ENCODE peak calls at places on chromosomes 3 and 15, in six cellular contexts. L is endothelial cell; M is stimulated activated CD8-positive, alpha-beta memory T cell treated with anti-CD3 and anti-CD28 coated beads, Interleukin-15, amount 100 ng/mL, for 1 hour; Q is activated effector memory CD4-positive, alpha-beta T cell treated with anti-CD3 and anti-CD28 coated beads, Interleukin-2, amount 50 U/mL, for 16 hours; N is NCI-H2107; K is CD8-positive, alpha-beta memory T cell. G is an unnamed sample.

GRCh38 chr15:45224596-45225217 is 27.3 kb upstream of the SLC28A2 start:
- DNase-seq in L (no peak), M (no peak), Q (no peak), N (no peak), K (no peak), G (no peak)

GRCh38 chr3:137992592-137992991 is 17.4 kb upstream of the CLDN18 start:
- DNase-seq in L (no peak), M (no peak), Q (no peak), N (no peak), K (no peak), G (no peak)

GRCh38 chr3:186931487-186932280 is 1.4 kb downstream of the ST6GAL1 start:
- DNase-seq in L (peak), M (no peak), Q (peak), N (peak), K (peak), G (no peak)

GRCh38 chr15:64883997-64884511 is 27.6 kb upstream of the ANKDD1A start:
- DNase-seq in L (no peak), M (no peak), Q (peak), N (no peak), K (peak), G (no peak)

GRCh38 chr3:24521306-24522154 is 26.9 kb upstream of the THRB start:
- DNase-seq in L (peak), M (no peak), Q (no peak), N (no peak), K (no peak), G (peak)

GRCh38 chr15:57827021-57827420 is 120.5 kb downstream of the POLR2M start:
- DNase-seq in L (no peak), M (no peak), Q (no peak), N (no peak), K (no peak), G (no peak)

GRCh38 chr3:176780766-176781165 is 416.5 kb downstream of the TBL1XR1 start:
- DNase-seq in L (no peak), M (no peak), Q (no peak), N (no peak), K (no peak), G (no peak)

GRCh38 chr3:100911956-100912355 is 81.3 kb downstream of the ABI3BP start:
- DNase-seq in L (no peak), M (no peak), Q (no peak), N (no peak), K (no peak), G (no peak)

GRCh38 chr15:43900964-43901363 is 74.2 kb downstream of the WDR76 start:
- DNase-seq in L (no peak), M (no peak), Q (no peak), N (no peak), K (no peak), G (no peak)

GRCh38 chr15:71080705-71081104 is 34.6 kb upstream of the THSD4 start:
- DNase-seq in L (no peak), M (no peak), Q (no peak), N (no peak), K (no peak), G (no peak)

GRCh38 chr15:39598958-39599845 is 18.3 kb downstream of the THBS1 start:
- DNase-seq in L (no peak), M (no peak), Q (no peak), N (no peak), K (no peak), G (no peak)

GRCh38 chr3:9912294-9912935 is 4.5 kb upstream of the IL17RC start:
- DNase-seq in L (no peak), M (no peak), Q (peak), N (peak), K (no peak), G (no peak)

GRCh38 chr3:175057406-175057805 is 198.3 kb downstream of the NAALADL2 start:
- DNase-seq in L (no peak), M (no peak), Q (no peak), N (no peak), K (no peak), G (no peak)

GRCh38 chr3:152718810-152719209 is 116.1 kb upstream of the P2RY1 start:
- DNase-seq in L (no peak), M (no peak), Q (no peak), N (no peak), K (no peak), G (no peak)

GRCh38 chr3:145952541-145952940 is 208.4 kb downstream of the PLOD2 start:
- DNase-seq in L (no peak), M (no peak), Q (no peak), N (no peak), K (no peak), G (no peak)